ENCODE peak calls at places on chromosomes 5 and 9, in five cellular contexts. T is heart left ventricle; I is activated CD4-positive, CD25-positive, alpha-beta regulatory T cell treated with anti-CD3 and anti-CD28 coated beads, Interleukin-2, amount 50 U/mL, for 16 hours; Q is activated CD4-positive, alpha-beta T cell treated with anti-CD3 and anti-CD28 coated beads, Interleukin-2, amount 10 ng/mL, durations not matched to agents 24 days and 14 days; C is EH. K is an unnamed sample.
A peak's percentile ranks its signal among the peaks of the same experiment; 100 is the strongest.

GRCh38 chr9:117494401-117495130 is 79.7 kb upstream of the ASTN2 start:
- DNase-seq in T (no peak), I (no peak), Q (no peak), C (no peak), K (no peak)

GRCh38 chr5:149834246-149834855 is 104.2 kb downstream of the PPARGC1B start:
- DNase-seq in T (no peak), I (peak; percentile 20), Q (peak; percentile 88), C (peak; percentile 80), K (peak; percentile 88)

GRCh38 chr9:127545196-127546124 is 66.6 kb upstream of the STXBP1 start:
- DNase-seq in T (peak; percentile 52), I (no peak), Q (no peak), C (peak; percentile 66), K (no peak)

GRCh38 chr5:170302729-170303501 is 5.3 kb upstream of the LCP2 start:
- DNase-seq in T (peak; percentile 72), I (peak; percentile 38), Q (peak; percentile 91), C (no peak), K (no peak)

GRCh38 chr5:173753307-173754168 is 134.6 kb upstream of the CPEB4 start:
- DNase-seq in T (peak; percentile 72), I (no peak), Q (no peak), C (no peak), K (no peak)

GRCh38 chr9:69180670-69181069 is 6.6 kb downstream of the TJP2 start:
- DNase-seq in T (peak; percentile 59), I (no peak), Q (peak; percentile 86), C (peak; percentile 99), K (peak; percentile 91)

GRCh38 chr9:14144215-14144614 is 169.7 kb downstream of the NFIB start:
- DNase-seq in T (no peak), I (no peak), Q (no peak), C (no peak), K (no peak)

GRCh38 chr5:176553260-176554085 is 4.3 kb downstream of the CDHR2 start:
- DNase-seq in T (no peak), I (no peak), Q (no peak), C (no peak), K (no peak)

GRCh38 chr5:142811840-142812557 is 41.8 kb downstream of the ARHGAP26 start:
- DNase-seq in T (no peak), I (no peak), Q (no peak), C (no peak), K (no peak)

GRCh38 chr9:33719581-33720374 is 75.6 kb upstream of the PRSS3 start:
- DNase-seq in T (peak; percentile 31), I (no peak), Q (peak; percentile 79), C (peak; percentile 18), K (no peak)

GRCh38 chr9:77132991-77133390 is 44.3 kb upstream of the VPS13A start:
- DNase-seq in T (no peak), I (no peak), Q (no peak), C (peak; percentile 14), K (no peak)

GRCh38 chr9:127132921-127133647 is 10.6 kb upstream of the ANGPTL2 start:
- DNase-seq in T (no peak), I (no peak), Q (no peak), C (peak; percentile 64), K (no peak)

GRCh38 chr5:65198777-65199120 is 283.0 kb downstream of the ADAMTS6 start:
- DNase-seq in T (no peak), I (no peak), Q (no peak), C (peak; percentile 99), K (peak; percentile 70)

GRCh38 chr9:135670721-135671590 is 7.8 kb downstream of the LCN9 start:
- DNase-seq in T (no peak), I (no peak), Q (no peak), C (no peak), K (no peak)